ENCODE peak calls at places on chromosomes 3 and 15, in nine cellular contexts. One of them, this sample, is unnamed.

GRCh38 chr3:186986406-186986805 is 56.1 kb downstream of the ST6GAL1 start:
- DNase-seq in foreskin fibroblast: no peak
- DNase-seq in fibroblast of lung: no peak
- DNase-seq in brain microvascular endothelial cell: no peak
- DNase-seq in heart left ventricle: no peak
- DNase-seq in breast epithelium: no peak
- DNase-seq in left lung: no peak
- DNase-seq in choroid plexus epithelial cell: no peak
- DNase-seq in kidney epithelial cell: no peak
- DNase-seq in this sample: no peak

GRCh38 chr3:54547051-54547450 is 380.8 kb downstream of the LRTM1 start:
- DNase-seq in foreskin fibroblast: no peak
- DNase-seq in fibroblast of lung: no peak
- DNase-seq in brain microvascular endothelial cell: no peak
- DNase-seq in heart left ventricle: no peak
- DNase-seq in breast epithelium: no peak
- DNase-seq in left lung: no peak
- DNase-seq in choroid plexus epithelial cell: no peak
- DNase-seq in kidney epithelial cell: no peak
- DNase-seq in this sample: no peak

GRCh38 chr3:100413619-100414018 is 12.3 kb downstream of the LNP1 start:
- DNase-seq in foreskin fibroblast: no peak
- DNase-seq in fibroblast of lung: no peak
- DNase-seq in brain microvascular endothelial cell: no peak
- DNase-seq in heart left ventricle: no peak
- DNase-seq in breast epithelium: no peak
- DNase-seq in left lung: no peak
- DNase-seq in choroid plexus epithelial cell: no peak
- DNase-seq in kidney epithelial cell: no peak
- DNase-seq in this sample: no peak

GRCh38 chr3:134965849-134966248 is 170.8 kb downstream of the EPHB1 start:
- DNase-seq in foreskin fibroblast: no peak
- DNase-seq in fibroblast of lung: no peak
- DNase-seq in brain microvascular endothelial cell: no peak
- DNase-seq in heart left ventricle: no peak
- DNase-seq in breast epithelium: no peak
- DNase-seq in left lung: no peak
- DNase-seq in choroid plexus epithelial cell: no peak
- DNase-seq in kidney epithelial cell: no peak
- DNase-seq in this sample: no peak

GRCh38 chr3:48268381-48268935 is 27.6 kb downstream of the ZNF589 start:
- DNase-seq in foreskin fibroblast: no peak
- DNase-seq in fibroblast of lung: no peak
- DNase-seq in brain microvascular endothelial cell: no peak
- DNase-seq in heart left ventricle: no peak
- DNase-seq in breast epithelium: peak; percentile 63
- DNase-seq in left lung: peak; percentile 48
- DNase-seq in choroid plexus epithelial cell: no peak
- DNase-seq in kidney epithelial cell: peak; percentile 57
- DNase-seq in this sample: no peak

GRCh38 chr3:30751610-30752299 is 142.7 kb downstream of the GADL1 start:
- DNase-seq in foreskin fibroblast: peak; percentile 31
- DNase-seq in fibroblast of lung: peak; percentile 64
- DNase-seq in brain microvascular endothelial cell: peak; percentile 55
- DNase-seq in heart left ventricle: peak; percentile 57
- DNase-seq in breast epithelium: no peak
- DNase-seq in left lung: no peak
- DNase-seq in choroid plexus epithelial cell: peak; percentile 76
- DNase-seq in kidney epithelial cell: no peak
- DNase-seq in this sample: no peak

GRCh38 chr3:192060160-192060783 is 599.3 kb downstream of the PYDC2 start:
- DNase-seq in foreskin fibroblast: no peak
- DNase-seq in fibroblast of lung: no peak
- DNase-seq in brain microvascular endothelial cell: no peak
- DNase-seq in heart left ventricle: no peak
- DNase-seq in breast epithelium: no peak
- DNase-seq in left lung: no peak
- DNase-seq in choroid plexus epithelial cell: no peak
- DNase-seq in kidney epithelial cell: no peak
- DNase-seq in this sample: peak; percentile 49

GRCh38 chr3:59064276-59064675 is 14.5 kb upstream of the CFAP20DC start:
- DNase-seq in foreskin fibroblast: no peak
- DNase-seq in fibroblast of lung: no peak
- DNase-seq in brain microvascular endothelial cell: no peak
- DNase-seq in heart left ventricle: no peak
- DNase-seq in breast epithelium: no peak
- DNase-seq in left lung: no peak
- DNase-seq in choroid plexus epithelial cell: peak; percentile 6
- DNase-seq in kidney epithelial cell: no peak
- DNase-seq in this sample: no peak

GRCh38 chr3:158731938-158732855 is at the start of gene RARRES1:
- DNase-seq in foreskin fibroblast: peak; percentile 43
- DNase-seq in fibroblast of lung: peak; percentile 71
- DNase-seq in brain microvascular endothelial cell: peak; percentile 39
- DNase-seq in heart left ventricle: peak; percentile 86
- DNase-seq in breast epithelium: peak; percentile 67
- DNase-seq in left lung: peak; percentile 75
- DNase-seq in choroid plexus epithelial cell: peak; percentile 68
- DNase-seq in kidney epithelial cell: no peak
- DNase-seq in this sample: no peak

GRCh38 chr3:158732856-158733200 is 571 bp upstream of the RARRES1 start:
- DNase-seq in foreskin fibroblast: no peak
- DNase-seq in fibroblast of lung: no peak
- DNase-seq in brain microvascular endothelial cell: no peak
- DNase-seq in heart left ventricle: no peak
- DNase-seq in breast epithelium: no peak
- DNase-seq in left lung: no peak
- DNase-seq in choroid plexus epithelial cell: no peak
- DNase-seq in kidney epithelial cell: no peak
- DNase-seq in this sample: no peak

GRCh38 chr3:158727499-158728377 is 4.5 kb downstream of the RARRES1 start:
- DNase-seq in foreskin fibroblast: peak; percentile 48
- DNase-seq in fibroblast of lung: peak; percentile 91
- DNase-seq in brain microvascular endothelial cell: peak; percentile 81
- DNase-seq in heart left ventricle: no peak
- DNase-seq in breast epithelium: no peak
- DNase-seq in left lung: no peak
- DNase-seq in choroid plexus epithelial cell: peak; percentile 92
- DNase-seq in kidney epithelial cell: no peak
- DNase-seq in this sample: no peak

GRCh38 chr3:158728851-158729250 is 3.4 kb downstream of the RARRES1 start:
- DNase-seq in foreskin fibroblast: no peak
- DNase-seq in fibroblast of lung: no peak
- DNase-seq in brain microvascular endothelial cell: no peak
- DNase-seq in heart left ventricle: no peak
- DNase-seq in breast epithelium: no peak
- DNase-seq in left lung: no peak
- DNase-seq in choroid plexus epithelial cell: peak; percentile 35
- DNase-seq in kidney epithelial cell: no peak
- DNase-seq in this sample: no peak

GRCh38 chr3:158731525-158731924 is 732 bp downstream of the RARRES1 start:
- DNase-seq in foreskin fibroblast: no peak
- DNase-seq in fibroblast of lung: no peak
- DNase-seq in brain microvascular endothelial cell: no peak
- DNase-seq in heart left ventricle: no peak
- DNase-seq in breast epithelium: no peak
- DNase-seq in left lung: no peak
- DNase-seq in choroid plexus epithelial cell: no peak
- DNase-seq in kidney epithelial cell: no peak
- DNase-seq in this sample: no peak
- H3K4me3 ChIP-seq in foreskin fibroblast: peak overlapping the region; percentile 57
- H3K4me3 ChIP-seq in fibroblast of lung: peak overlapping the region; percentile 55
- H3K4me3 ChIP-seq in brain microvascular endothelial cell: peak overlapping the region; percentile 64
- H3K4me3 ChIP-seq in heart left ventricle: peak overlapping the region; percentile 71
- H3K4me3 ChIP-seq in breast epithelium: peak overlapping the region; percentile 88
- H3K4me3 ChIP-seq in left lung: peak overlapping the region; percentile 60
- H3K4me3 ChIP-seq in choroid plexus epithelial cell: peak overlapping the region; percentile 68
- H3K4me3 ChIP-seq in kidney epithelial cell: peak overlapping the region; percentile 53
- H3K4me3 ChIP-seq in this sample: peak overlapping the region; percentile 62

GRCh38 chr3:178964551-178964950 is 107.1 kb downstream of the ZMAT3 start:
- DNase-seq in foreskin fibroblast: no peak
- DNase-seq in fibroblast of lung: no peak
- DNase-seq in brain microvascular endothelial cell: no peak
- DNase-seq in heart left ventricle: no peak
- DNase-seq in breast epithelium: no peak
- DNase-seq in left lung: no peak
- DNase-seq in choroid plexus epithelial cell: no peak
- DNase-seq in kidney epithelial cell: no peak
- DNase-seq in this sample: no peak

GRCh38 chr3:178960191-178960590 is 111.4 kb downstream of the ZMAT3 start:
- DNase-seq in foreskin fibroblast: no peak
- DNase-seq in fibroblast of lung: peak; percentile 72
- DNase-seq in brain microvascular endothelial cell: no peak
- DNase-seq in heart left ventricle: no peak
- DNase-seq in breast epithelium: no peak
- DNase-seq in left lung: no peak
- DNase-seq in choroid plexus epithelial cell: peak; percentile 44
- DNase-seq in kidney epithelial cell: no peak
- DNase-seq in this sample: no peak

GRCh38 chr3:178966299-178967183 is 105.1 kb downstream of the ZMAT3 start:
- DNase-seq in foreskin fibroblast: no peak
- DNase-seq in fibroblast of lung: peak; percentile 67
- DNase-seq in brain microvascular endothelial cell: no peak
- DNase-seq in heart left ventricle: no peak
- DNase-seq in breast epithelium: no peak
- DNase-seq in left lung: no peak
- DNase-seq in choroid plexus epithelial cell: peak; percentile 65
- DNase-seq in kidney epithelial cell: peak; percentile 18
- DNase-seq in this sample: peak; percentile 47

DNA sequence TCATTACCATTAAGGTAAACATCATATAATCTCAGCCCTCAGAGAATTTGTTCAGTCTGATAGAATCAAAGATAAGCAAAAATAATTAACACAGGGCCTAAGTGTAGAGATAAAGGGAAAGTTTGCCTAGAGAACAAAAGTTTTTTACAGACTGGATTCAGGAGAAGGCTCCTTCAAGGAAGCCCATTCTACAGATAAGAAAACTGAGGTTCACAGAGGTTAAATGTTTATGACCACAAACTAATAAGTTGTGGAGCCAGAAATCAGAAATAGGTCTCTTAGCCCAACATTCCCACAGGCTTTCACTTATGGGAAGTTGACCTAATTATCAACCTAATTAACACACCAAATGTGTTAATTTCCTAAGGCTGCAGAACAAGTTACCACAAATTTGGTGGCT is 110.7 kb downstream of the ZMAT3 start:
- DNase-seq in foreskin fibroblast: no peak
- DNase-seq in fibroblast of lung: no peak
- DNase-seq in brain microvascular endothelial cell: no peak
- DNase-seq in heart left ventricle: no peak
- DNase-seq in breast epithelium: no peak
- DNase-seq in left lung: no peak
- DNase-seq in choroid plexus epithelial cell: no peak
- DNase-seq in kidney epithelial cell: no peak
- DNase-seq in this sample: no peak
- TF ChIP-seq CTCF in foreskin fibroblast: no peak
- TF ChIP-seq CTCF in fibroblast of lung: no peak
- TF ChIP-seq CTCF in brain microvascular endothelial cell: no peak
- TF ChIP-seq CTCF in heart left ventricle: no peak
- TF ChIP-seq CTCF in breast epithelium: no peak
- TF ChIP-seq CTCF in left lung: no peak
- TF ChIP-seq CTCF in choroid plexus epithelial cell: no peak
- TF ChIP-seq CTCF in kidney epithelial cell: no peak
- TF ChIP-seq CTCF in this sample: no peak

DNA sequence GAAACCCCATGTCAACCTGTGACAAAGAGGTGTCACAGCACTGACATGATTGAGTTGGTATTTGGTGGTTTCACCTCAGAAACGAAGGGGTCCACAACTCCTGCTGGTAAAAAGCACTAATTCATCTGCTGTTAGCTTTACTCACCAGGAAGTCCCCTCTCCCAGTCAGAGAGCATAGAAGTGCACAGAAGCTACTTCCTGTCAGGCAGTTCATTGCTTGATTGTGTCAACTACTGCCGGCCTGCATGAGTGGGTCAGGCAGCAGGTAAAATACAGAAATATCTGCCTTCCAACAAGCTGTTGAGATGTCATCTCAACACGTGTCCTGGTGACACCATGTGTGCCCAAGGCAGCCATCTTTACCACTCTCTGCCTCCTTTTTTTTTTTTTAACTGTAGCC is 596.6 kb upstream of the NR2F2 start:
- DNase-seq in foreskin fibroblast: no peak
- DNase-seq in fibroblast of lung: no peak
- DNase-seq in brain microvascular endothelial cell: no peak
- DNase-seq in heart left ventricle: no peak
- DNase-seq in breast epithelium: no peak
- DNase-seq in left lung: no peak
- DNase-seq in choroid plexus epithelial cell: peak; percentile 23
- DNase-seq in kidney epithelial cell: no peak
- DNase-seq in this sample: no peak
- H3K4me3 ChIP-seq in foreskin fibroblast: no peak overlapping the region
- H3K4me3 ChIP-seq in fibroblast of lung: no peak overlapping the region
- H3K4me3 ChIP-seq in brain microvascular endothelial cell: no peak overlapping the region
- H3K4me3 ChIP-seq in heart left ventricle: no peak overlapping the region
- H3K4me3 ChIP-seq in breast epithelium: no peak overlapping the region
- H3K4me3 ChIP-seq in left lung: no peak overlapping the region
- H3K4me3 ChIP-seq in choroid plexus epithelial cell: no peak overlapping the region
- H3K4me3 ChIP-seq in kidney epithelial cell: no peak overlapping the region
- H3K4me3 ChIP-seq in this sample: no peak overlapping the region

GRCh38 chr3:10164546-10165393 is at the start of gene IRAK2:
- DNase-seq in foreskin fibroblast: peak; percentile 56
- DNase-seq in fibroblast of lung: peak; percentile 43
- DNase-seq in brain microvascular endothelial cell: peak; percentile 44
- DNase-seq in heart left ventricle: peak; percentile 88
- DNase-seq in breast epithelium: peak; percentile 73
- DNase-seq in left lung: peak; percentile 84
- DNase-seq in choroid plexus epithelial cell: peak; percentile 60
- DNase-seq in kidney epithelial cell: no peak
- DNase-seq in this sample: no peak

GRCh38 chr3:10160346-10160745 is 4.4 kb upstream of the IRAK2 start:
- DNase-seq in foreskin fibroblast: peak; percentile 32
- DNase-seq in fibroblast of lung: peak; percentile 40
- DNase-seq in brain microvascular endothelial cell: no peak
- DNase-seq in heart left ventricle: no peak
- DNase-seq in breast epithelium: no peak
- DNase-seq in left lung: no peak
- DNase-seq in choroid plexus epithelial cell: no peak
- DNase-seq in kidney epithelial cell: no peak
- DNase-seq in this sample: no peak

GRCh38 chr3:10157015-10157414 is 7.7 kb upstream of the IRAK2 start:
- DNase-seq in foreskin fibroblast: no peak
- DNase-seq in fibroblast of lung: no peak
- DNase-seq in brain microvascular endothelial cell: no peak
- DNase-seq in heart left ventricle: no peak
- DNase-seq in breast epithelium: no peak
- DNase-seq in left lung: no peak
- DNase-seq in choroid plexus epithelial cell: no peak
- DNase-seq in kidney epithelial cell: no peak
- DNase-seq in this sample: no peak

GRCh38 chr3:10162147-10162546 is 2.6 kb upstream of the IRAK2 start:
- DNase-seq in foreskin fibroblast: no peak
- DNase-seq in fibroblast of lung: no peak
- DNase-seq in brain microvascular endothelial cell: no peak
- DNase-seq in heart left ventricle: no peak
- DNase-seq in breast epithelium: no peak
- DNase-seq in left lung: no peak
- DNase-seq in choroid plexus epithelial cell: no peak
- DNase-seq in kidney epithelial cell: no peak
- DNase-seq in this sample: no peak

DNA sequence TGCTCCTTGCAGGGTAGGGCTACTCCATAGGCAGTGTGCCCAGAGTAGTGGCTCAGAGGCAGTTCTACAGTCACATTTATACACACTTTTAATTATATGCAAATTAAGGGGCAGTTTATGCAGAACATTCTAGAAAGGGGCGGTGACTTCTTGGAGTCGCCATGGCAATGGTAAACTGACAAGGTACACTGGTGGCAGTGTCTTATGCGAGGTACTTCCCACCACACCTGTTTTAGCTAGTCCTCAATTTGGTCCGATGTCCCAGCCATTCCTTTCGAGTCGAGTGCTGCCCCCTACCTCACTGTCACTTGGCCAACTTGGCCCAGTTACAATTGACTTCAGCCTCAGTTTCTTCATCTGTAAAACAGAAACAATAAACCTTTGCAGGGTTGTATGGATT is 3.8 kb upstream of the IRAK2 start:
- DNase-seq in foreskin fibroblast: no peak
- DNase-seq in fibroblast of lung: no peak
- DNase-seq in brain microvascular endothelial cell: no peak
- DNase-seq in heart left ventricle: no peak
- DNase-seq in breast epithelium: no peak
- DNase-seq in left lung: no peak
- DNase-seq in choroid plexus epithelial cell: no peak
- DNase-seq in kidney epithelial cell: no peak
- DNase-seq in this sample: no peak
- TF ChIP-seq CTCF in foreskin fibroblast: no peak
- TF ChIP-seq CTCF in fibroblast of lung: no peak
- TF ChIP-seq CTCF in brain microvascular endothelial cell: no peak
- TF ChIP-seq CTCF in heart left ventricle: no peak
- TF ChIP-seq CTCF in breast epithelium: no peak
- TF ChIP-seq CTCF in left lung: no peak
- TF ChIP-seq CTCF in choroid plexus epithelial cell: no peak
- TF ChIP-seq CTCF in kidney epithelial cell: no peak
- TF ChIP-seq CTCF in this sample: no peak